ENCODE peak calls at places on chromosomes 3 and 15, in nine cellular contexts. D, L, O, R, E, Z, V, N and K are unnamed samples.

GRCh38 chr15:44075535-44075934 is 119.5 kb downstream of the FRMD5 start:
- DNase-seq in D (no peak), L (no peak), O (peak; percentile 32), R (peak; percentile 88), E (no peak), Z (no peak), V (no peak), N (no peak), K (no peak)

GRCh38 chr15:73691398-73691797 is 7.2 kb downstream of the CD276 start:
- DNase-seq in D (peak; percentile 83), L (peak; percentile 66), O (peak; percentile 76), R (peak; percentile 87), E (peak; percentile 25), Z (peak; percentile 53), V (peak; percentile 63), N (no peak), K (no peak)

GRCh38 chr3:72890166-72890925 is 2.5 kb downstream of the GXYLT2 start:
- DNase-seq in D (no peak), L (peak; percentile 24), O (no peak), R (peak; percentile 14), E (no peak), Z (no peak), V (no peak), N (no peak), K (no peak)

GRCh38 chr3:165503346-165503745 is 307.2 kb upstream of the SLITRK3 start:
- DNase-seq in D (no peak), L (no peak), O (no peak), R (no peak), E (no peak), Z (no peak), V (no peak), N (no peak), K (no peak)

GRCh38 chr3:151037746-151038145 is 47.7 kb upstream of the MED12L start:
- DNase-seq in D (no peak), L (no peak), O (peak; percentile 96), R (peak; percentile 74), E (peak; percentile 47), Z (no peak), V (peak; percentile 18), N (peak; percentile 64), K (no peak)

GRCh38 chr3:101518421-101518871 is 5.4 kb upstream of the SENP7 start:
- DNase-seq in D (no peak), L (no peak), O (no peak), R (peak; percentile 95), E (peak; percentile 30), Z (no peak), V (no peak), N (no peak), K (no peak)

GRCh38 chr15:86903642-86904421 is 824.2 kb downstream of the AGBL1 start:
- DNase-seq in D (no peak), L (no peak), O (no peak), R (no peak), E (no peak), Z (no peak), V (no peak), N (no peak), K (no peak)

GRCh38 chr3:100465871-100466777 is 26.3 kb upstream of the TMEM45A start:
- DNase-seq in D (no peak), L (no peak), O (no peak), R (no peak), E (no peak), Z (no peak), V (no peak), N (no peak), K (no peak)

GRCh38 chr3:152328841-152329240 is 60.1 kb downstream of the MBNL1 start:
- DNase-seq in D (no peak), L (no peak), O (peak; percentile 87), R (peak; percentile 84), E (peak; percentile 95), Z (no peak), V (no peak), N (peak; percentile 42), K (no peak)

GRCh38 chr3:194472290-194472920 is 14.4 kb downstream of the ATP13A3 start:
- DNase-seq in D (no peak), L (no peak), O (peak; percentile 81), R (peak; percentile 78), E (peak; percentile 67), Z (no peak), V (no peak), N (no peak), K (peak; percentile 70)

GRCh38 chr15:31344824-31345605 is 18.4 kb downstream of the KLF13 start:
- DNase-seq in D (peak; percentile 81), L (peak; percentile 92), O (no peak), R (no peak), E (no peak), Z (peak; percentile 76), V (peak; percentile 72), N (no peak), K (no peak)

GRCh38 chr3:11583226-11583625 is 60.5 kb downstream of the VGLL4 start:
- DNase-seq in D (no peak), L (no peak), O (no peak), R (no peak), E (no peak), Z (no peak), V (no peak), N (no peak), K (no peak)

GRCh38 chr15:64892850-64893403 is 18.8 kb upstream of the ANKDD1A start:
- DNase-seq in D (no peak), L (no peak), O (no peak), R (no peak), E (no peak), Z (no peak), V (peak; percentile 11), N (no peak), K (no peak)

GRCh38 chr3:156626104-156626503 is 48.3 kb upstream of the TIPARP start:
- DNase-seq in D (no peak), L (no peak), O (no peak), R (peak; percentile 94), E (no peak), Z (peak; percentile 89), V (no peak), N (no peak), K (peak; percentile 8)

GRCh38 chr3:152589644-152590043 is 245.3 kb upstream of the P2RY1 start:
- DNase-seq in D (no peak), L (no peak), O (no peak), R (no peak), E (peak; percentile 36), Z (no peak), V (no peak), N (no peak), K (no peak)

GRCh38 chr15:62594017-62594416 is 428.9 kb upstream of the C2CD4B start:
- DNase-seq in D (no peak), L (no peak), O (no peak), R (no peak), E (no peak), Z (no peak), V (no peak), N (no peak), K (no peak)

GRCh38 chr15:70088887-70089691 is 8.6 kb downstream of the TLE3 start:
- DNase-seq in D (peak; percentile 80), L (peak; percentile 35), O (peak; percentile 41), R (no peak), E (no peak), Z (no peak), V (peak; percentile 55), N (no peak), K (no peak)

GRCh38 chr3:160981217-160981938 is 123.8 kb downstream of the B3GALNT1 start:
- DNase-seq in D (no peak), L (no peak), O (peak; percentile 24), R (no peak), E (no peak), Z (no peak), V (no peak), N (no peak), K (peak; percentile 85)

GRCh38 chr3:125165189-125165947 is 47.2 kb downstream of the SLC12A8 start:
- DNase-seq in D (peak; percentile 81), L (no peak), O (peak; percentile 46), R (no peak), E (peak; percentile 53), Z (no peak), V (peak; percentile 53), N (no peak), K (no peak)

GRCh38 chr15:63597821-63598220 is 634 bp downstream of the FBXL22 start:
- DNase-seq in D (no peak), L (no peak), O (no peak), R (no peak), E (no peak), Z (no peak), V (no peak), N (no peak), K (no peak)
- H3K4me3 ChIP-seq in D (peak overlapping the region; percentile 37), L (peak overlapping the region; percentile 1), O (no peak overlapping the region), R (no peak overlapping the region), E (no peak overlapping the region), Z (peak overlapping the region; percentile 28), V (peak overlapping the region; percentile 81), N (peak overlapping the region; percentile 36), K (no peak overlapping the region)

DNA sequence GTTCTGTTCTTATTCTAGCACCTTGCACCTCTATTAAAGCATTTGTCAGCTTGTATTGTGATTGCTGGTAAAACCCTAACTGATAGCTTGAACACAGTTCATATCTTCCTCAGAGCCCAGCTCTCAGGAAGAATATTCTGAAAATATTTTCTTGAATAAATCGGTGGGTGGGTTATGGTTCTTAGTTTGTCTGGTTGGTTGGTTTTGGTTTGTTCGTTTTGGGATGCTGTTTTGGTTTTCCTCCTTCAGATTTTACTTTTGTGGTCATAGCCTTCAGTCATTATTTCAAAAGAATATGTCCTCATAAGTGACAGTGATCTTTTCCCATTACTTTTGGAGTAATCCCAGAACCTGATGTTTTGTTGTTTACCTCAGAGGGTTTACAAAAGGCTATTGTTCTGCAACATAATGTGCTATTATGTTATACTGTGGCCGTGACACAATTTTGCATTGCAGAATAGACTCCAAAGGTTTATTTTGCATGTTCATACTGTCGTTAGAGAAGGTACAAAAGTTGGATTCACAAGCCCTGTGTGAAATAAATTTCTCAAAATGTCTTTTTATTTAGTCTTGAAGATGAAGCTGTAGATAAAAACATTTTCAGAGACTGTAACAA is 2.7 kb upstream of the TMEM87A start:
- DNase-seq in D (no peak), L (no peak), O (no peak), R (no peak), E (peak; percentile 7), Z (no peak), V (no peak), N (no peak), K (no peak)
- H3K4me3 ChIP-seq in D (peak overlapping the region; percentile 77), L (peak overlapping the region; percentile 58), O (no peak overlapping the region), R (peak overlapping the region; percentile 89), E (peak overlapping the region; percentile 26), Z (peak overlapping the region; percentile 75), V (peak overlapping the region; percentile 80), N (peak overlapping the region; percentile 9), K (no peak overlapping the region)

GRCh38 chr15:92907229-92907628 is 7.1 kb downstream of the CHD2 start:
- DNase-seq in D (no peak), L (no peak), O (peak; percentile 36), R (no peak), E (peak; percentile 47), Z (no peak), V (no peak), N (no peak), K (no peak)
- H3K4me3 ChIP-seq in D (peak overlapping the region; percentile 36), L (no peak overlapping the region), O (no peak overlapping the region), R (peak overlapping the region; percentile 24), E (peak overlapping the region; percentile 42), Z (peak overlapping the region; percentile 2), V (peak overlapping the region; percentile 74), N (no peak overlapping the region), K (no peak overlapping the region)

DNA sequence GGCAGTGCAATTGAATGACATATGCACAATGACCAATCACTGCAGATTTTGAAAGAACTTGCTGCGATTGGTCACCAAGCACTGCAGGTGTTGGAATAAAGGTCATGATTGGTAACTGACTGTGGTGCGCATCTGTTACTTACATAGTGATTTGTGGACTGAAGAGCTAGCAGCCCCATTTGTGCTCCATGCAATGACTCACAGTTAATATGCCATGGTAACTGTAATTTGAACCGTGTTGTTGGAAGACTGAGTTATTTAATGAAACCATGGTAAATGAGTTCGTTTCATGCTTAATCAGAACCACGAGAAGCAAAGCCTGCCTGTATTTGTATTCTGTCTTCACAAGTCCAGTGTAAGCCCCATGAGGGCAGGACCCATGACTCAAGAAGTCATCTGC is 220.5 kb downstream of the TJP1 start:
- DNase-seq in D (no peak), L (no peak), O (peak; percentile 40), R (no peak), E (no peak), Z (no peak), V (no peak), N (no peak), K (no peak)
- H3K4me3 ChIP-seq in D (no peak overlapping the region), L (no peak overlapping the region), O (no peak overlapping the region), R (no peak overlapping the region), E (no peak overlapping the region), Z (no peak overlapping the region), V (no peak overlapping the region), N (no peak overlapping the region), K (no peak overlapping the region)